ENCODE peak calls at places on chromosomes 7 and 10, in nine cellular contexts. O is dorsolateral prefrontal cortex, J is neural progenitor cell, L is mesothelial cell of epicardium, A is prostate gland, T is colonic mucosa, B is Panc1, W is AG10803, M is A673. E is an unnamed sample.
A peak's percentile ranks its signal among the peaks of the same experiment; 100 is the strongest.

GRCh38 chr10:88995156-88995876 is 4.7 kb downstream of the FAS start:
- DNase-seq in O (no peak), J (no peak), L (no peak), A (no peak), T (peak; percentile 60), B (no peak), W (no peak), M (no peak), E (no peak)

GRCh38 chr7:155363852-155364600 is 66.3 kb downstream of the INSIG1 start:
- DNase-seq in O (no peak), J (no peak), L (no peak), A (no peak), T (no peak), B (no peak), W (no peak), M (no peak), E (no peak)

GRCh38 chr7:589781-590575 is 70.3 kb upstream of the PDGFA start:
- DNase-seq in O (no peak), J (no peak), L (no peak), A (no peak), T (no peak), B (no peak), W (no peak), M (no peak), E (no peak)

GRCh38 chr7:136023134-136023869 is 46.1 kb upstream of the MTPN start:
- DNase-seq in O (no peak), J (no peak), L (no peak), A (peak; percentile 44), T (no peak), B (no peak), W (no peak), M (no peak), E (no peak)

GRCh38 chr7:99525713-99526440 is 21.4 kb downstream of the ZKSCAN5 start:
- DNase-seq in O (no peak), J (peak; percentile 17), L (no peak), A (no peak), T (no peak), B (no peak), W (no peak), M (no peak), E (no peak)

GRCh38 chr7:75048435-75049379 is 24.9 kb downstream of the RCC1L start:
- DNase-seq in O (no peak), J (no peak), L (no peak), A (no peak), T (no peak), B (no peak), W (peak; percentile 26), M (no peak), E (no peak)

GRCh38 chr10:125232841-125233240 is 72.5 kb upstream of the CTBP2 start:
- DNase-seq in O (no peak), J (no peak), L (no peak), A (no peak), T (no peak), B (no peak), W (no peak), M (no peak), E (no peak)

GRCh38 chr10:11509036-11509435 is 102.4 kb downstream of the USP6NL start:
- DNase-seq in O (no peak), J (peak; percentile 41), L (no peak), A (no peak), T (no peak), B (no peak), W (no peak), M (no peak), E (no peak)

GRCh38 chr7:156753630-156754029 is 113.1 kb downstream of the RNF32 start:
- DNase-seq in O (no peak), J (peak; percentile 46), L (no peak), A (no peak), T (no peak), B (no peak), W (no peak), M (no peak), E (no peak)
- TF ChIP-seq CTCF in O (no peak), J (peak; percentile 38), L (no peak), A (no peak), T (no peak), B (no peak), W (no peak), M (no peak), E (no peak)

GRCh38 chr7:16810112-16810511 is 5.3 kb upstream of the AGR2 start:
- DNase-seq in O (no peak), J (no peak), L (no peak), A (no peak), T (no peak), B (no peak), W (no peak), M (peak; percentile 12), E (no peak)
- TF ChIP-seq CTCF in O (no peak), J (no peak), L (no peak), A (no peak), T (no peak), B (no peak), W (no peak), M (no peak), E (no peak)

DNA sequence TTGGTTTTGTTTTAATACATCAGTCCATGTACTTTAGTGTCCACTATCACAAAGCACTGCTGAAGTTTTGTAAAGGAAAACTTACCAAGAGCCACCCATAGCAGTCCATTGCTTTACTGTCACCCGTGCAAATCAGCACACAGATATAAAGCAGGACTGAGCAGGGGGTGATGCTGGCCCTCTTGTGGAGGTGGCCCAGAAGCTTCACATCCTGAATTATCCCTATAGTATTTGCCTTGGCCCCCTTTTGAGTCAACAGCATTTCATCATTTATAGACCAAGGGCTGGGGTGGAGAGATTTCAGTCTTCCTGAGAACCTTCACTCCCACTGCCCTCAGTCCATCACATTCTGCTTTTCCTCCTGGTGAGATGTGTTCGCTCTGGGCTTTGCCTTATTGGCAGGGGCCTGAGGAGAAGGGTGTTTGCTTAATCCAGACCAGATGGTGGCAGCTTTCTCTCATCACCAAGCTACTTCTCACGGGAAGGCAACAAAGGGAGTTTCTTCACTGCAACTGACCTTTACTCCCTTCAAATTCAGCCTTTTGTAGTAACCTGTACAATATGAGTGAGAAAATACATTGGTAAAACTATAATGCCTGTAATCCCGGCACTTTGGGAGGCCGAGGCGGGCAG is 47.7 kb downstream of the NOC3L start:
- DNase-seq in O (no peak), J (peak; percentile 38), L (no peak), A (no peak), T (no peak), B (no peak), W (peak; percentile 88), M (peak; percentile 11), E (no peak)
- TF ChIP-seq CTCF in O (no peak), J (no peak), L (no peak), A (no peak), T (no peak), B (peak; percentile 22), W (peak; percentile 17), M (no peak), E (no peak)

DNA sequence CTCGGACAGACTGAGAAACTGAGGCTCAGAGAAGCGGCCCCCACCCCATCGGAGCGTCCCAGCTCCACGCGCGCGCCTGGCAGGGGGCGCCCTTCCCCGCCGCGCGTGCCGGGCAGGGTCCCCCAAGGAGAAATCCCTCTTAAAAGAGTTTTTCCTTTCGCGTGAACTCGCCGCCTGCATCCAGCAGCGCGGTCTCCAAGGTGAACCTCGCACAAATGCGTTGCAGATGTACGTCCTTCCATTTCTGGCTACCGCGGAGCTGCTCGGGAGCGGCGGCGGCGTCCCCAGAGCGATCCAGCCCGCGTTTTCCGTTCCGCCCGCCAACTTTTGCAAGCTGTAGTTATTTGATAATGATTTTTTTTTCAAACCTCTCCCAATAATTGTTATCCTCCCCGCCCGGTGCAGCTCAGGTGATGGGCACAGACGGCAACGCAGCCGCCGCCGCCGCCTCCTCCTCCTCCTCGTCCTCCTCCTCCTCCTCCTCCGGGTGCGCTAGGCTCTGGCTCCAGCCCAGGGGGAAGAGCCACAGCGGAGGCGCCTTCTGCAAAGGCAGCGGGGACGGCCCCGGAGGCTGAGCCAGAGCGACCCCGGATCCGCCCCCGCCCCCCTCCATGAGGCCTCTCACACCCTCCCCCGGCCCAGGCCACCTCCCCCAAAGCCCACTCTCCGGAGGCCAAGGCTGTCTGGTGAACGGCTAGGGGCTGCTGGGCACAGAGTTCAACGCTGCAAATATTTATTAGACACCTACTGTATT is 74.0 kb upstream of the CUX1 start:
- DNase-seq in O (no peak), J (peak; percentile 81), L (peak; percentile 76), A (peak; percentile 8), T (peak; percentile 67), B (no peak), W (peak; percentile 66), M (peak; percentile 71), E (peak; percentile 83)
- TF ChIP-seq CTCF in O (peak; percentile 50), J (peak; percentile 47), L (peak; percentile 23), A (no peak), T (peak; percentile 62), B (peak; percentile 87), W (peak; percentile 39), M (peak; percentile 60), E (peak; percentile 28)

GRCh38 chr10:23035569-23035968 is 59.8 kb upstream of the MSRB2 start:
- DNase-seq in O (no peak), J (peak; percentile 64), L (no peak), A (no peak), T (no peak), B (no peak), W (no peak), M (peak; percentile 48), E (peak; percentile 21)
- TF ChIP-seq CTCF in O (peak; percentile 23), J (peak; percentile 65), L (no peak), A (no peak), T (no peak), B (peak; percentile 34), W (peak; percentile 25), M (peak; percentile 52), E (peak; percentile 39)

GRCh38 chr10:94545277-94546057 is at the start of gene HELLS:
- DNase-seq in O (peak; percentile 57), J (peak; percentile 97), L (peak; percentile 83), A (peak; percentile 73), T (peak; percentile 91), B (peak; percentile 78), W (peak; percentile 74), M (peak; percentile 90), E (peak; percentile 85)
- TF ChIP-seq CTCF in O (no peak), J (no peak), L (no peak), A (no peak), T (no peak), B (no peak), W (no peak), M (no peak), E (no peak)

DNA sequence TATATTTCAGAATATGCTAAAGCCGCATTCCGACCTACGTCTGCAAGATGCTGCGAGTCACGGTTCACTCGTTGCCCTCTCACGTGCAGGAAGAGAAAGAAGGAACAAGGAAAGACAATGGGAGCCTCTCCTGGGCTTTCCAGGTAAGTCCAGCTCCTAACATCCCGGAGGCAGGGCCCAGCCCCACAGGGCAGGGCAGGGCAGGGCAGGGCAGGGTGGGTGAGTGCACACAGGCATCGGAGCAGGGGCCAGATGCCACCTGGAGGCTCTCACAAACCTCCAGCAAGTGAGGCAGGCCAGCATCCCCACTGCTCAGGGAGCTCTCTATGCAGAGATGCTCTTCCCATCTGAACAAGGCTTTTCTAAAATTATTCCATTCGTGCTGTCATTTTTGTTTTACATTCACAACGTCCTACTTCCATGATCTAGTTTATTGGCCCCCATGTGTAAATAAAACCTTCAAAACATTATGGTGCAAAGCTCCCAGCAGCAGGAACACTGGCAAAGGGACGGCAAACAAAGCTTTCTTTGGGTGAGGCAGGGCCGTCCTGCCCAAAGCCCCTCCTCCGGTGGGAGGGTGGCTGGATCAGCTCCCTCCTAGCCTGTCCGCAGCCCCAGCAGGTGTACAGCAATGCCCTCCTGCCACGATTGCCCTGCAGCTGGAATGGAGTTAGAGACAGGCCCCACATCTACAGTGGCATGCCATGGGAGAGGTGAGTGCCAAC is 50.6 kb downstream of the VOPP1 start:
- DNase-seq in O (no peak), J (no peak), L (no peak), A (no peak), T (peak; percentile 82), B (no peak), W (no peak), M (no peak), E (no peak)
- TF ChIP-seq CTCF in O (no peak), J (no peak), L (no peak), A (no peak), T (no peak), B (no peak), W (no peak), M (no peak), E (no peak)

GRCh38 chr10:64261676-64262075 is 740.5 kb downstream of the REEP3 start:
- DNase-seq in O (no peak), J (no peak), L (no peak), A (no peak), T (no peak), B (no peak), W (no peak), M (no peak), E (no peak)
- TF ChIP-seq CTCF in O (no peak), J (no peak), L (no peak), A (no peak), T (no peak), B (no peak), W (no peak), M (no peak), E (no peak)